ENCODE peak calls at places on chromosomes 1 and 21, in ten cellular contexts. M is omental fat pad, H is activated B cell treated with CpG ODN at 0.5 μM for 24 hours, V is colonic mucosa, U is lower lobe of right lung, Y is coronary artery, S is RWPE1, W is Calu3, A is fibroblast of lung, Z is mammary epithelial cell. D is an unnamed sample.

GRCh38 chr1:17531682-17532487 is 7.6 kb upstream of the ARHGEF10L start:
- DNase-seq in Z (peak; percentile 75), Y (peak; percentile 93), S (no peak), A (peak; percentile 50), H (no peak), W (no peak), U (no peak), M (no peak), V (peak; percentile 90), D (no peak)

GRCh38 chr1:11072216-11072917 is 12.5 kb upstream of the SRM start:
- DNase-seq in H (no peak), Z (no peak), Y (no peak), U (peak; percentile 3), S (no peak), W (no peak), M (no peak), A (no peak), V (no peak), D (no peak)

GRCh38 chr1:61255324-61255703 is 173.0 kb downstream of the NFIA start:
- DNase-seq in W (no peak), H (no peak), Z (no peak), V (no peak), A (no peak), Y (no peak), S (no peak), U (no peak), M (no peak), D (no peak)

GRCh38 chr1:83545450-83545849 is 453.5 kb downstream of the TTLL7 start:
- DNase-seq in U (no peak), Z (no peak), S (no peak), M (no peak), A (no peak), V (no peak), W (no peak), Y (no peak), H (no peak), D (no peak)

GRCh38 chr1:211382714-211383480 is 56.3 kb downstream of the TRAF5 start:
- DNase-seq in S (peak; percentile 91), V (peak; percentile 97), Y (peak; percentile 95), U (peak; percentile 97), W (peak; percentile 93), M (peak; percentile 73), H (peak; percentile 86), A (peak; percentile 94), Z (peak; percentile 82), D (peak; percentile 86)

GRCh38 chr1:46173361-46173856 is 1.5 kb upstream of the TSPAN1 start:
- DNase-seq in Y (no peak), W (no peak), V (no peak), A (peak; percentile 32), Z (no peak), H (no peak), U (no peak), S (no peak), M (no peak), D (no peak)

GRCh38 chr21:30206551-30207251 is 9.2 kb downstream of the CLDN8 start:
- DNase-seq in Z (peak; percentile 67), W (no peak), Y (no peak), M (no peak), H (no peak), U (no peak), S (peak; percentile 16), V (no peak), A (peak; percentile 3), D (no peak)

GRCh38 chr1:41371630-41372599 is 10.7 kb downstream of the FOXO6 start:
- DNase-seq in Z (no peak), M (no peak), H (no peak), S (no peak), V (peak; percentile 31), A (peak; percentile 28), Y (no peak), U (no peak), W (peak; percentile 23), D (no peak)

GRCh38 chr1:186206046-186206564 is 168.9 kb downstream of the TPR start:
- DNase-seq in S (no peak), Y (no peak), U (no peak), A (no peak), V (no peak), W (no peak), H (no peak), Z (no peak), M (no peak), D (no peak)

GRCh38 chr1:206505702-206506375 is 1.5 kb upstream of the RASSF5 start:
- DNase-seq in S (peak; percentile 73), V (no peak), A (peak; percentile 56), W (no peak), H (no peak), M (no peak), U (no peak), Z (no peak), Y (no peak), D (peak; percentile 26)

GRCh38 chr1:51297401-51298321 is 32.7 kb downstream of the TTC39A start:
- DNase-seq in S (no peak), Z (no peak), A (no peak), H (no peak), W (no peak), U (no peak), V (peak; percentile 64), Y (peak; percentile 66), M (no peak), D (no peak)

GRCh38 chr1:31736675-31737074 is 27.5 kb downstream of the ADGRB2 start:
- DNase-seq in U (no peak), H (no peak), A (no peak), V (peak; percentile 44), M (no peak), S (no peak), Y (no peak), Z (no peak), W (no peak), D (no peak)

GRCh38 chr1:111463029-111463683 is 10.6 kb upstream of the C1orf162 start:
- DNase-seq in W (no peak), S (peak; percentile 20), A (peak; percentile 89), Z (peak; percentile 19), M (no peak), Y (no peak), U (no peak), H (no peak), V (no peak), D (no peak)

GRCh38 chr1:237814319-237814924 is 76.3 kb downstream of the ZP4 start:
- DNase-seq in S (no peak), Y (no peak), A (peak; percentile 31), Z (no peak), H (no peak), U (no peak), M (no peak), V (no peak), W (no peak), D (no peak)
- TF ChIP-seq CTCF in S (peak; percentile 23), Y (no peak), A (peak; percentile 49), Z (peak; percentile 59), H (no peak), U (peak; percentile 30), M (no peak), V (peak; percentile 46), W (peak; percentile 49), D (peak; percentile 85)

GRCh38 chr1:109892476-109893368 is 17.9 kb upstream of the CSF1 start:
- DNase-seq in H (no peak), V (no peak), M (no peak), Y (no peak), Z (peak; percentile 97), S (peak; percentile 64), U (no peak), A (no peak), W (peak; percentile 33), D (no peak)

GRCh38 chr1:109889094-109889493 is 21.6 kb upstream of the CSF1 start:
- DNase-seq in V (no peak), W (no peak), H (no peak), Z (no peak), U (no peak), Y (no peak), S (no peak), A (no peak), M (no peak), D (no peak)

GRCh38 chr1:109891930-109892329 is 18.7 kb upstream of the CSF1 start:
- DNase-seq in Z (no peak), Y (no peak), A (no peak), S (no peak), H (no peak), M (no peak), W (no peak), U (no peak), V (no peak), D (no peak)

GRCh38 chr1:109887890-109888289 is 22.8 kb upstream of the CSF1 start:
- DNase-seq in Y (no peak), H (no peak), Z (no peak), U (no peak), S (no peak), A (no peak), V (no peak), W (no peak), M (no peak), D (no peak)

DNA sequence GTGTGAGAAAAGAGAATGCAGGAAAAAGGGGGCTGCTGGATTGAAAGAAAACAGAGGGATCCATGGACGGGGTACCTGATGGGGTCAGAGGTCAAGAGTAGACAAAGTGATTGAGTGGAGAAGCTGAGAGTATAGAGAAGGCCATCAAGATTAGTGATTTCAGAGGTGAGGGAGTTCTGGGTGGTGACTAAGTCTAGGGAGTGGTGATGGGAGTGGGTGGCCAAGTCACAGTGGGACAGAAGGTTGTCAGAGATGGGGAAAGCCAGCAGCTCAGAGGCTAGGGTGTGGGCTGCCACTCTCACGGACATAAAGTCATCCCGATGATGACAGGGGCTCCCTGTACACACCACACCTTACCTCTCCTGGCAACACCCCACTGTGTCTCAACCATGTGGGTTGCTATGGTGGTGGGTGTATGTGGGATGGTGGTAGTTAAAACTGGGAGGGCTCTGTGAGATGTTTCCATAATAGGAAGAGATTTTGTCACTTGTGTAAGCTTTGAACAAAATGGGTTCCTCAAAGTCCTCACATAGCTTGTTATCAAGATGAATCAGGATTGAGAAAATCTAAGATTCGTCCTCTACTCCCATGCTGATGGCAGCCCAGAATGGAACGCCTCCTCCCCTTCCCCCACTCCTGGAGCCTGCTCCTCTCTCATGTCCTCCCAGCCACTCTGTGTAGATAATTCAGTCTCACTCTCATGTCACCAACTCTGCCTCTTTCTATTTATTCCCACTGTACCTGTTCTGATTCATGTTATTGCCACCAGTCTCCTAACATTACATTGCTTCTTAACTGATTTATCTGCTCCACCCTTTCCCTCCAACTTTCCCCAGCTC is 20.3 kb upstream of the CSF1 start:
- DNase-seq in W (no peak), S (no peak), U (no peak), H (no peak), Y (no peak), A (no peak), V (no peak), Z (no peak), M (no peak), D (no peak)
- TF ChIP-seq CTCF in W (no peak), S (no peak), U (no peak), H (no peak), Y (no peak), A (no peak), V (no peak), Z (no peak), M (no peak), D (no peak)

GRCh38 chr1:75203415-75204277 is 69.5 kb downstream of the LHX8 start:
- DNase-seq in S (peak; percentile 57), W (peak; percentile 6), A (peak; percentile 50), V (no peak), H (no peak), M (no peak), Y (no peak), Z (peak; percentile 19), U (no peak), D (peak; percentile 60)
- TF ChIP-seq CTCF in S (peak; percentile 83), W (peak; percentile 67), A (peak; percentile 72), V (peak; percentile 35), H (no peak), M (no peak), Y (no peak), Z (peak; percentile 86), U (peak; percentile 66), D (peak; percentile 85)

GRCh38 chr1:22143065-22143514 is at the start of gene WNT4:
- DNase-seq in A (no peak), S (peak; percentile 72), W (peak; percentile 56), U (peak; percentile 64), M (no peak), Y (no peak), H (peak; percentile 48), V (no peak), Z (peak; percentile 43), D (no peak)
- TF ChIP-seq CTCF in A (no peak), S (peak; percentile 35), W (peak; percentile 38), U (no peak), M (no peak), Y (no peak), H (no peak), V (no peak), Z (no peak), D (peak; percentile 13)

D was measured in HFFc6.